ENCODE peak calls at places on chromosomes 7 and 10, in six cellular contexts. G, N, Q, B, F and A are unnamed samples.

GRCh38 chr7:44103566-44103940 is 592 bp upstream of the AEBP1 start:
- DNase-seq in G (no peak), N (no peak), Q (no peak), B (no peak), F (no peak), A (no peak)

GRCh38 chr10:45660876-45661411 is 11.6 kb downstream of the ZFAND4 start:
- DNase-seq in G (no peak), N (no peak), Q (no peak), B (no peak), F (no peak), A (no peak)

GRCh38 chr10:62559481-62560206 is 185.5 kb downstream of the ZNF365 start:
- DNase-seq in G (no peak), N (no peak), Q (no peak), B (no peak), F (no peak), A (no peak)

GRCh38 chr10:43044444-43045245 is 32.2 kb upstream of the RET start:
- DNase-seq in G (no peak), N (no peak), Q (no peak), B (no peak), F (peak), A (no peak)

GRCh38 chr7:35450456-35450855 is 196.6 kb upstream of the TBX20 start:
- DNase-seq in G (no peak), N (no peak), Q (no peak), B (no peak), F (no peak), A (no peak)

GRCh38 chr10:12279281-12279680 is 70.1 kb upstream of the CAMK1D start:
- DNase-seq in G (no peak), N (no peak), Q (no peak), B (no peak), F (no peak), A (no peak)

GRCh38 chr10:77798940-77799339 is 127.6 kb downstream of the DLG5 start:
- DNase-seq in G (no peak), N (no peak), Q (no peak), B (no peak), F (no peak), A (no peak)

GRCh38 chr7:28409716-28410627 is 2.3 kb upstream of the CREB5 start:
- DNase-seq in G (no peak), N (no peak), Q (no peak), B (peak), F (peak), A (no peak)

GRCh38 chr7:42426163-42426562 is 189.2 kb upstream of the GLI3 start:
- DNase-seq in G (no peak), N (no peak), Q (peak), B (no peak), F (no peak), A (no peak)

GRCh38 chr7:125059861-125060456 is 130.3 kb upstream of the POT1 start:
- DNase-seq in G (no peak), N (no peak), Q (peak), B (no peak), F (no peak), A (no peak)

GRCh38 chr7:30469303-30469702 is 9.3 kb downstream of the NOD1 start:
- DNase-seq in G (peak), N (no peak), Q (peak), B (peak), F (no peak), A (no peak)

GRCh38 chr7:33061282-33061928 is 1.2 kb downstream of the NT5C3A start:
- DNase-seq in G (no peak), N (no peak), Q (no peak), B (no peak), F (no peak), A (no peak)

GRCh38 chr7:95472521-95473160 is 13.1 kb upstream of the ASB4 start:
- DNase-seq in G (no peak), N (no peak), Q (peak), B (no peak), F (no peak), A (no peak)

GRCh38 chr7:24052572-24053223 is 231.3 kb upstream of the NPY start:
- DNase-seq in G (peak), N (no peak), Q (peak), B (no peak), F (no peak), A (no peak)

GRCh38 chr7:49400891-49401550 is 372.4 kb upstream of the VWC2 start:
- DNase-seq in G (no peak), N (no peak), Q (peak), B (no peak), F (no peak), A (no peak)

GRCh38 chr10:130493021-130493420 is 356.8 kb downstream of the GLRX3 start:
- DNase-seq in G (no peak), N (no peak), Q (no peak), B (no peak), F (peak), A (peak)

GRCh38 chr10:5566606-5567005 is 41.8 kb downstream of the CALML3 start:
- DNase-seq in G (no peak), N (no peak), Q (peak), B (no peak), F (no peak), A (no peak)

DNA sequence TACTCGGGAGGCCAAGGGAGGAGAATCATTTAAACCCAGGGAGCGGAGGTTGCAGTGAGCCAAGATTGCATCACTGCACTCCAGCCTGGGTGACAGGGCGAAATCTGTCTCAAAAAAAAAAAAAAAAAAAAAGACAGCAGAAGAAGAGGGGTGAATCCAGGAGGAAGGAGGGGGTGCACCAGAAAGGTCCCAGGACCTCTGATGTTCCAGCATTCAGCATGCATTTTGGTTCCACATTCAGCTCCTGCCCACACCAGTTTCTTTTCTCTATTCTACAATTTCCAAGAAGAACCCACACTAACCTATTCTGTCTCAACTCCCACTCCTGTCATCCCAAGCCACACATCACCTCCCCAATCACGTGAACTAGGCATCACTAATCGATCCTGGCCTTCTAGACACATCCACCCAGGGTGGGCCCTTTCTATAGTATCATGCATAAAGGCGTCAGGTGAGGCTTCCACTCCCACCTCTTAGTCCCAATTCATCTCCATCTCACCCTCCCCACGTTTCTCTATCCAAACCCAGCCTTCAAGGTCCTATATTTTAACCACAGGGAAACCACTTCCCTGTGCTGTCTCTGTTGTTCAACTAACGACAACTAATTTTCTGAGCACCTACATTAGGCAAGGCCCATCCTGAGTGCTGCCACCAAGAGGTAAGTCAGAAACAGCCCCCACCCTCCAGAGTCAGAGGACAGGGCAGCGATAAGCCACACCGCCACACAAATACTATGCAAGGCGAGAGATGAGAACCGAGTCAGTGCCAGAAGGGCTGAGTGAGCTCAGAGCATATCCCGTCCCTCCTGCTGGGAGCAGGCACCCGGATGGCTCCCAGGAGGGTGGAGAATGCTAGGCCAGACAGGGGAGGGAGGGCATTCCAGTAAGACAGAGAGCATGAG is 2.2 kb downstream of the ANXA11 start:
- DNase-seq in G (peak), N (peak), Q (peak), B (peak), F (peak), A (no peak)
- TF ChIP-seq CTCF in G (peak), N (no peak), Q (peak), B (peak), F (peak), A (no peak)

GRCh38 chr7:105931179-105931578 is 31.9 kb upstream of the CDHR3 start:
- DNase-seq in G (no peak), N (no peak), Q (no peak), B (no peak), F (no peak), A (no peak)

GRCh38 chr7:105935250-105935649 is 27.8 kb upstream of the CDHR3 start:
- DNase-seq in G (no peak), N (no peak), Q (peak), B (no peak), F (no peak), A (no peak)

GRCh38 chr7:105937411-105937810 is 25.7 kb upstream of the CDHR3 start:
- DNase-seq in G (no peak), N (no peak), Q (no peak), B (no peak), F (no peak), A (no peak)

GRCh38 chr7:105932835-105933477 is 30.1 kb upstream of the CDHR3 start:
- DNase-seq in G (peak), N (no peak), Q (peak), B (no peak), F (no peak), A (no peak)

GRCh38 chr7:105934577-105935185 is 28.4 kb upstream of the CDHR3 start:
- DNase-seq in G (no peak), N (peak), Q (peak), B (no peak), F (no peak), A (no peak)
- TF ChIP-seq CTCF in G (peak), N (peak), Q (no peak), B (peak), F (peak), A (no peak)

GRCh38 chr10:114402233-114402632 is 2.1 kb downstream of the AFAP1L2 start:
- DNase-seq in G (no peak), N (no peak), Q (no peak), B (no peak), F (no peak), A (no peak)

GRCh38 chr10:114402871-114403544 is 1.3 kb downstream of the AFAP1L2 start:
- DNase-seq in G (no peak), N (no peak), Q (no peak), B (no peak), F (no peak), A (no peak)

GRCh38 chr10:114405011-114405350 is 679 bp upstream of the AFAP1L2 start:
- DNase-seq in G (no peak), N (no peak), Q (peak), B (no peak), F (peak), A (no peak)

GRCh38 chr10:114404171-114405010 is at the start of gene AFAP1L2:
- DNase-seq in G (no peak), N (peak), Q (peak), B (no peak), F (peak), A (no peak)

DNA sequence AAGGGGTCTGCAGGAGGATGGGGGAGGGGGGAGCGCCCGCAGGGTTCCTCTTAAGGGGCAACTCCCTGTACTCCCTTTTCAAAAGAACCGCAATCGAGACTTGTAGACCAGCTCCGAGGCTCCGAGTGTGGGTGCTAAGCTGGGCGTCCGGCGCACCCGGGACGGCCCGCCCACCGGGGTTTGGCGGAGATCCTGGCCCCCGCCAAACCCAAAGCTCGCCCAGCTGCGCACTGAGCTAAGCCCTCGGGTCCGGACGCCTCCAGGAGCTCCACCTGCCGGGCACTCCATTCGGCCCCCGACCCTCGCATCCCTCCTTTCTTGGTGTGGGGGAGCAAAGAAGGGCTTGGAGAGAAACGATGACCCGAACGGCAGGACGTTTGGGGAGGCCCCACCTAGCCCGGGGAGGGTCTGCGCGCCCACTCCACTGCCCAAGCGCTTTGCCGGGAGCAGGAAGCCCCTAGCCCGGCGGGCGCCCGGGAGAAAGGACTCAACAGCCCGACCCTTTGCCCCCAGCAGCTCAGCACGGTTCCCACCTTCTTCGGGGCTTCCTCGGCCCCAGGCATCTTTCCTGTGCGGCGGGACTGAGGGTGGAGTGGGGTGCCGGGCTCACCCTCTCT is 649 bp downstream of the AFAP1L2 start:
- DNase-seq in G (no peak), N (no peak), Q (no peak), B (no peak), F (no peak), A (no peak)
- TF ChIP-seq CTCF in G (no peak), N (no peak), Q (peak), B (peak), F (no peak), A (no peak)

GRCh38 chr10:59719374-59719773 is 9.7 kb upstream of the SLC16A9 start:
- DNase-seq in G (no peak), N (no peak), Q (no peak), B (no peak), F (no peak), A (no peak)
- TF ChIP-seq CTCF in G (no peak), N (no peak), Q (no peak), B (no peak), F (peak), A (no peak)

DNA sequence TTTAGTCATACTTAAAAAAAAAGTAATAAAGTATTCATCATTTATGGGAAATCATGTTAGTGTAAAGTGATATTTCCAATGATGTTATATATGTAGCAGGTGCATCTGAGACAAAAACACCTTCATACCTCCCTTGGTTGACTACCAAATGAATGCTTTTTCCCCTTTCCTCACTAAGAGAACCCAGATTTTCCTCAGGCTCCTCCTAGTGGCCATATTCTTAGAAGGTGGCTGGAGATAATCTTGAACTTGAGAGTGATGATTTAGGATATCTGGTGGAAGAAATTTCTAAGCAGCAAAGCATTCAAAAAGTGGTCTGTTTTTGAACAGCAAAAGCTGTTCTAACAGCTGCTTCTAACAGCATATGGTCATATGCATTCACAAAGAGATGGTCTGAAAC is 16.8 kb upstream of the DNAH11 start:
- DNase-seq in G (no peak), N (no peak), Q (peak), B (no peak), F (no peak), A (no peak)
- TF ChIP-seq CTCF in G (peak), N (no peak), Q (peak), B (no peak), F (peak), A (peak)

GRCh38 chr7:66901941-66902843 is 18.8 kb upstream of the TMEM248 start:
- DNase-seq in G (no peak), N (no peak), Q (no peak), B (no peak), F (no peak), A (no peak)

GRCh38 chr7:66903360-66904062 is 17.5 kb upstream of the TMEM248 start:
- DNase-seq in G (no peak), N (no peak), Q (no peak), B (no peak), F (no peak), A (no peak)

GRCh38 chr7:66896441-66896840 is 24.6 kb upstream of the TMEM248 start:
- DNase-seq in G (no peak), N (no peak), Q (peak), B (no peak), F (no peak), A (no peak)

GRCh38 chr7:66902844-66903180 is 18.2 kb upstream of the TMEM248 start:
- DNase-seq in G (no peak), N (no peak), Q (no peak), B (no peak), F (no peak), A (no peak)

GRCh38 chr7:66899552-66900280 is 21.3 kb upstream of the TMEM248 start:
- DNase-seq in G (no peak), N (no peak), Q (no peak), B (no peak), F (no peak), A (no peak)
- TF ChIP-seq CTCF in G (no peak), N (no peak), Q (no peak), B (no peak), F (no peak), A (no peak)